ENCODE peak calls at places on chromosomes 1 and 21, in five cellular contexts. X, Z, H, N and Q are unnamed samples.

GRCh38 chr1:175129182-175129581 is 61.5 kb downstream of the TNN start:
- DNase-seq in X (no peak), N (no peak), Z (no peak), H (no peak), Q (no peak)

GRCh38 chr1:189597083-189597482 is 880.6 kb downstream of the BRINP3 start:
- DNase-seq in X (no peak), N (no peak), Z (no peak), H (no peak), Q (no peak)

GRCh38 chr1:59041878-59042277 is 255.0 kb upstream of the FGGY start:
- DNase-seq in Z (no peak), N (no peak), X (no peak), H (no peak), Q (no peak)

GRCh38 chr1:244391761-244392160 is 59.9 kb downstream of the ADSS2 start:
- DNase-seq in X (no peak), Z (no peak), N (no peak), H (no peak), Q (no peak)

GRCh38 chr1:155379180-155379876 is 58.6 kb downstream of the RUSC1 start:
- DNase-seq in N (no peak), H (no peak), Z (no peak), X (no peak), Q (no peak)

GRCh38 chr21:31509108-31510017 is 150.1 kb upstream of the SOD1 start:
- DNase-seq in Z (peak; percentile 45), N (no peak), X (peak; percentile 37), H (no peak), Q (no peak)

GRCh38 chr1:43165765-43166164 is 6.3 kb downstream of the EBNA1BP2 start:
- DNase-seq in H (no peak), N (no peak), Z (no peak), X (no peak), Q (no peak)

GRCh38 chr1:151993084-151993733 is 450 bp downstream of the S100A10 start:
- DNase-seq in N (peak; percentile 47), H (no peak), X (no peak), Z (peak; percentile 15), Q (no peak)

GRCh38 chr1:173866462-173866861 is 1.3 kb downstream of the GAS5 start:
- DNase-seq in Z (no peak), N (no peak), H (no peak), X (no peak), Q (no peak)

GRCh38 chr1:40897499-40897898 is 35.3 kb upstream of the CITED4 start:
- DNase-seq in H (no peak), N (no peak), Z (no peak), X (no peak), Q (no peak)

GRCh38 chr1:10451286-10451685 is 1.5 kb downstream of the CORT start:
- DNase-seq in Z (no peak), N (no peak), H (no peak), X (no peak), Q (no peak)

GRCh38 chr1:214603819-214604252 is 841 bp downstream of the CENPF start:
- DNase-seq in X (no peak), Z (no peak), H (no peak), N (no peak), Q (no peak)

GRCh38 chr1:25246600-25247023 is 642 bp downstream of the RSRP1 start:
- DNase-seq in N (peak; percentile 51), Z (no peak), H (no peak), X (no peak), Q (peak; percentile 65)

GRCh38 chr1:230137328-230137815 is 70.3 kb downstream of the GALNT2 start:
- DNase-seq in H (no peak), Z (no peak), X (no peak), N (no peak), Q (no peak)

GRCh38 chr1:23405946-23406345 is 18.6 kb downstream of the TCEA3 start:
- DNase-seq in Z (no peak), N (no peak), H (no peak), X (no peak), Q (no peak)

GRCh38 chr21:27954806-27955205 is 987.9 kb upstream of the ADAMTS5 start:
- DNase-seq in H (no peak), N (no peak), Z (no peak), X (no peak), Q (no peak)

GRCh38 chr1:76571248-76571647 is 296.0 kb upstream of the ST6GALNAC5 start:
- DNase-seq in Z (no peak), N (no peak), H (no peak), X (no peak), Q (no peak)

GRCh38 chr1:19484793-19485361 is 462 bp downstream of the CAPZB start:
- DNase-seq in X (no peak), N (no peak), Z (no peak), H (no peak), Q (peak; percentile 68)

GRCh38 chr1:215631489-215631888 is 64.4 kb downstream of the KCTD3 start:
- DNase-seq in N (peak; percentile 76), H (no peak), Z (no peak), X (no peak), Q (no peak)

GRCh38 chr1:33346921-33347649 is 26.2 kb upstream of the A3GALT2 start:
- DNase-seq in N (peak; percentile 44), Z (no peak), H (no peak), X (no peak), Q (no peak)